ENCODE peak calls at places on chromosome 7, in five cellular contexts. V, W, G, N and J are unnamed samples.

GRCh38 chr7:95646350-95646749 is 50.0 kb upstream of the PDK4 start:
- DNase-seq in G (no peak), N (no peak), V (no peak), W (no peak), J (no peak)

GRCh38 chr7:35681630-35682029 is 13.3 kb downstream of the HERPUD2 start:
- DNase-seq in V (no peak), N (no peak), G (no peak), W (no peak), J (no peak)

GRCh38 chr7:29563590-29564454 is at the start of gene PRR15:
- DNase-seq in N (no peak), G (peak), V (peak), W (peak), J (no peak)

GRCh38 chr7:1103009-1103788 is 15.3 kb downstream of the GPER1 start:
- DNase-seq in V (peak), G (no peak), N (no peak), W (no peak), J (no peak)

GRCh38 chr7:74654811-74655210 is 2.7 kb upstream of the GTF2I start:
- DNase-seq in V (no peak), W (peak), N (no peak), G (no peak), J (no peak)

GRCh38 chr7:114835861-114836260 is 86.0 kb upstream of the MDFIC start:
- DNase-seq in V (no peak), W (no peak), G (no peak), N (no peak), J (no peak)

GRCh38 chr7:82713506-82713905 is 269.9 kb upstream of the CACNA2D1 start:
- DNase-seq in W (no peak), N (no peak), G (no peak), V (no peak), J (no peak)

GRCh38 chr7:73647725-73648592 is 19.7 kb upstream of the VPS37D start:
- DNase-seq in W (no peak), N (no peak), G (no peak), V (peak), J (no peak)

GRCh38 chr7:81626008-81626407 is 143.8 kb downstream of the HGF start:
- DNase-seq in W (no peak), N (no peak), G (no peak), V (no peak), J (no peak)

GRCh38 chr7:151175793-151176311 is 8.4 kb upstream of the GBX1 start:
- DNase-seq in G (no peak), N (no peak), V (no peak), W (no peak), J (no peak)
- TF ChIP-seq EZH2 in G (no peak), N (no peak), V (no peak), W (no peak), J (no peak)

GRCh38 chr7:27174077-27175004 is at the start of gene HOXA10:
- DNase-seq in G (no peak), N (no peak), V (no peak), W (no peak), J (no peak)
- TF ChIP-seq EZH2 in G (peak), N (no peak), V (no peak), W (no peak), J (no peak)

GRCh38 chr7:100171087-100171681 is 2.8 kb upstream of the GAL3ST4 start:
- DNase-seq in G (no peak), V (no peak), W (no peak), N (no peak), J (no peak)
- TF ChIP-seq EZH2 in G (no peak), V (no peak), W (no peak), N (no peak), J (no peak)

DNA sequence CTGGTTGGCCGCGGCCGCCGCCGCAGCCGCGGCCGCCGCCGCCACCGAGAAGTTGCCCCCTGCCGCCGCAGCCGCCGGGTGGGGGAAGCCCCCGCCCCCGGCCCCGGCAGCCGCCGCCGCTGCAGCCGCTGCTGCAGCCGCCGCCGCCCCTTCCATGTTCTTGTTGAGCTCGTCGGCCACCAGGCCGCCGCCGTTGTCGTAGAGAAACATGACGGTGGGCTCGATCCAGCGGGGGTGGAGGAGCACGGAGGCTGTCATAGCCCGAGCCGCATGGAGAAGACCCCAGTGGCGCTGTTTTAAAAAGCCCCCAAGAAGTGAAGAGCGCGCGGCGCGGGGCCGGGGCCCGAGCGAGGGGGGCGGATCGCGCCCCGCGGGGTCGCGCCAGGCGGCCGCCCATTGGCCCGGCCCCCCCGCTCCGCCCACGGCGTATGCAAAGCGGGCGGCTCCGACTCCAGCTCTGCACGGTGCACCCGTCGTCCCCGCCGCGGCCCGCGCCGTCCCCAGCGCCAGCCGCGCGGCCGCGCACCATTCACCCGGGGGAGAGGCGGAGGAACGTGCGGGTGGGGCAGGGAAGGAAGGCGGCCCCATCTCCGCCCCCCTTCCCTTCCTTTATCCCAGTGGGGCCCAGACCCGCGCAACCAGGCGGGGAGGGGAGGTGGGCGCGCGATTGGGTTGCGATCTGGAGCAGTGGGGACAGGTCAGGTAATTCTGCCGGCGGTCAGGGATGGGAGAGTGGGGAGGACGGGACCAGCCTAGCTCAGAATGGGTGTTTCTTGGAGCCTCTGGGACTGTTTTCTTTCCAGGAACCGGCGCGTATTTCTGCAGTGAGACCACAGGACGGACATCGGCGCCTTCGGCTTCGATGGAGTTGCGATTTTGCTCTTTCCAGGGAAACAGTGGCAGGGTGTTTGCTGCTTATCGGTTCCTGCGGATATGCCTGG is at the start of gene HOXA13:
- DNase-seq in W (peak), G (peak), V (no peak), N (no peak), J (no peak)
- TF ChIP-seq EZH2 in W (no peak), G (no peak), V (peak), N (peak), J (no peak)

GRCh38 chr7:128937271-128937646 is 468 bp upstream of the IRF5 start:
- DNase-seq in N (no peak), W (no peak), V (no peak), G (no peak), J (no peak)

GRCh38 chr7:128938524-128939074 is 872 bp downstream of the IRF5 start:
- DNase-seq in W (no peak), V (no peak), G (peak), N (no peak), J (no peak)

GRCh38 chr7:128939075-128939860 is 1.5 kb downstream of the IRF5 start:
- DNase-seq in V (no peak), W (no peak), G (no peak), N (no peak), J (no peak)

GRCh38 chr7:128936798-128937197 is 929 bp upstream of the IRF5 start:
- DNase-seq in V (no peak), W (no peak), G (no peak), N (no peak), J (no peak)

GRCh38 chr7:128937647-128938523 is at the start of gene IRF5:
- DNase-seq in V (no peak), W (peak), G (peak), N (no peak), J (no peak)
- TF ChIP-seq EZH2 in V (no peak), W (no peak), G (no peak), N (no peak), J (no peak)

GRCh38 chr7:155810607-155811559 is 1.4 kb downstream of the SHH start:
- DNase-seq in V (no peak), N (no peak), W (no peak), G (no peak), J (no peak)
- TF ChIP-seq EZH2 in V (no peak), N (peak), W (no peak), G (peak), J (no peak)